ENCODE peak calls at places on chromosomes 5 and 9, in nine cellular contexts. One of them, this sample, is unnamed.

GRCh38 chr9:108844391-108844790 is 11.4 kb downstream of the ACTL7B start:
- DNase-seq in fibroblast of the aortic adventitia: no peak
- DNase-seq in OCI-LY7: no peak
- DNase-seq in mucosa of descending colon: no peak
- DNase-seq in fibroblast of lung: no peak
- DNase-seq in stomach: no peak
- DNase-seq in lower leg skin: no peak
- DNase-seq in hepatocyte: no peak
- DNase-seq in left lung: no peak
- DNase-seq in this sample: no peak

GRCh38 chr9:120397453-120397852 is 182.5 kb downstream of the CDK5RAP2 start:
- DNase-seq in fibroblast of the aortic adventitia: no peak
- DNase-seq in OCI-LY7: no peak
- DNase-seq in mucosa of descending colon: no peak
- DNase-seq in fibroblast of lung: no peak
- DNase-seq in stomach: no peak
- DNase-seq in lower leg skin: no peak
- DNase-seq in hepatocyte: no peak
- DNase-seq in left lung: no peak
- DNase-seq in this sample: no peak

GRCh38 chr9:98087420-98088354 is 31.2 kb downstream of the NANS start:
- DNase-seq in fibroblast of the aortic adventitia: peak; percentile 31
- DNase-seq in OCI-LY7: no peak
- DNase-seq in mucosa of descending colon: peak; percentile 58
- DNase-seq in fibroblast of lung: peak; percentile 69
- DNase-seq in stomach: peak; percentile 59
- DNase-seq in lower leg skin: no peak
- DNase-seq in hepatocyte: peak; percentile 77
- DNase-seq in left lung: peak; percentile 64
- DNase-seq in this sample: no peak

GRCh38 chr5:137566118-137566541 is 67.0 kb upstream of the SPOCK1 start:
- DNase-seq in fibroblast of the aortic adventitia: no peak
- DNase-seq in OCI-LY7: no peak
- DNase-seq in mucosa of descending colon: no peak
- DNase-seq in fibroblast of lung: peak; percentile 80
- DNase-seq in stomach: no peak
- DNase-seq in lower leg skin: no peak
- DNase-seq in hepatocyte: no peak
- DNase-seq in left lung: no peak
- DNase-seq in this sample: no peak

GRCh38 chr5:135437796-135438560 is 9.2 kb downstream of the DCANP1 start:
- DNase-seq in fibroblast of the aortic adventitia: peak; percentile 95
- DNase-seq in OCI-LY7: no peak
- DNase-seq in mucosa of descending colon: peak; percentile 55
- DNase-seq in fibroblast of lung: peak; percentile 94
- DNase-seq in stomach: peak; percentile 94
- DNase-seq in lower leg skin: peak; percentile 14
- DNase-seq in hepatocyte: peak; percentile 72
- DNase-seq in left lung: peak; percentile 81
- DNase-seq in this sample: no peak

GRCh38 chr9:131771646-131772045 is 31.8 kb upstream of the RAPGEF1 start:
- DNase-seq in fibroblast of the aortic adventitia: no peak
- DNase-seq in OCI-LY7: no peak
- DNase-seq in mucosa of descending colon: no peak
- DNase-seq in fibroblast of lung: no peak
- DNase-seq in stomach: no peak
- DNase-seq in lower leg skin: no peak
- DNase-seq in hepatocyte: no peak
- DNase-seq in left lung: no peak
- DNase-seq in this sample: no peak

GRCh38 chr5:172455511-172456061 is 1.3 kb upstream of the SH3PXD2B start:
- DNase-seq in fibroblast of the aortic adventitia: peak; percentile 72
- DNase-seq in OCI-LY7: no peak
- DNase-seq in mucosa of descending colon: no peak
- DNase-seq in fibroblast of lung: peak; percentile 78
- DNase-seq in stomach: no peak
- DNase-seq in lower leg skin: no peak
- DNase-seq in hepatocyte: peak; percentile 47
- DNase-seq in left lung: no peak
- DNase-seq in this sample: no peak

GRCh38 chr9:22136446-22137140 is 127.5 kb upstream of the CDKN2B start:
- DNase-seq in fibroblast of the aortic adventitia: peak; percentile 88
- DNase-seq in OCI-LY7: no peak
- DNase-seq in mucosa of descending colon: no peak
- DNase-seq in fibroblast of lung: peak; percentile 99
- DNase-seq in stomach: no peak
- DNase-seq in lower leg skin: no peak
- DNase-seq in hepatocyte: no peak
- DNase-seq in left lung: no peak
- DNase-seq in this sample: no peak

GRCh38 chr9:93575706-93576295 is 583 bp upstream of the PHF2 start:
- DNase-seq in fibroblast of the aortic adventitia: peak; percentile 27
- DNase-seq in OCI-LY7: peak; percentile 56
- DNase-seq in mucosa of descending colon: peak; percentile 73
- DNase-seq in fibroblast of lung: peak; percentile 36
- DNase-seq in stomach: peak; percentile 46
- DNase-seq in lower leg skin: peak; percentile 51
- DNase-seq in hepatocyte: peak; percentile 64
- DNase-seq in left lung: peak; percentile 72
- DNase-seq in this sample: peak; percentile 54

GRCh38 chr9:123291736-123292135 is 23.4 kb upstream of the STRBP start:
- DNase-seq in fibroblast of the aortic adventitia: no peak
- DNase-seq in OCI-LY7: peak; percentile 28
- DNase-seq in mucosa of descending colon: no peak
- DNase-seq in fibroblast of lung: no peak
- DNase-seq in stomach: no peak
- DNase-seq in lower leg skin: no peak
- DNase-seq in hepatocyte: no peak
- DNase-seq in left lung: no peak
- DNase-seq in this sample: no peak

GRCh38 chr9:123284658-123285057 is 16.3 kb upstream of the STRBP start:
- DNase-seq in fibroblast of the aortic adventitia: no peak
- DNase-seq in OCI-LY7: no peak
- DNase-seq in mucosa of descending colon: no peak
- DNase-seq in fibroblast of lung: no peak
- DNase-seq in stomach: no peak
- DNase-seq in lower leg skin: no peak
- DNase-seq in hepatocyte: no peak
- DNase-seq in left lung: no peak
- DNase-seq in this sample: no peak

GRCh38 chr9:123290764-123291163 is 22.4 kb upstream of the STRBP start:
- DNase-seq in fibroblast of the aortic adventitia: no peak
- DNase-seq in OCI-LY7: no peak
- DNase-seq in mucosa of descending colon: no peak
- DNase-seq in fibroblast of lung: no peak
- DNase-seq in stomach: no peak
- DNase-seq in lower leg skin: no peak
- DNase-seq in hepatocyte: no peak
- DNase-seq in left lung: no peak
- DNase-seq in this sample: no peak

GRCh38 chr9:123286324-123286723 is 17.9 kb upstream of the STRBP start:
- DNase-seq in fibroblast of the aortic adventitia: no peak
- DNase-seq in OCI-LY7: no peak
- DNase-seq in mucosa of descending colon: no peak
- DNase-seq in fibroblast of lung: no peak
- DNase-seq in stomach: no peak
- DNase-seq in lower leg skin: no peak
- DNase-seq in hepatocyte: no peak
- DNase-seq in left lung: no peak
- DNase-seq in this sample: no peak

DNA sequence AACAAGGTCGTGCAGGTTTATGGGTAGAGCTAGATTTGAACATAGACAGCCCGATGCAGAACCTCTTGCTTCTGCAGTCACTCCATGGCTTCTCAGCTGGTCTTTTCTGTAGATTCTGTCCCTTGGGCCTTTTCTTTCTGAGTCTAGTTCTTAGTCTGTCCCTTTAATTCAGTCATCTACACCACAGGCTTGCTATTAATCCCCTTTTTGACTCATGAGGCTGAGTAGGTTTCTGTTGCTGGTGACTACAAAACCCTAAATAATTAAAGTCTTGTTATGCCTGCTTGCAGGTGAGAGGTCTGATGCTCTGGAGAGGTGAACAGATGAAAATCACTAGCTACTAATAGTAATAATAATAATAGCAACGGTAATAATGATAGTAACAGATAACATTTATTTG is 19.3 kb upstream of the STRBP start:
- DNase-seq in fibroblast of the aortic adventitia: no peak
- DNase-seq in OCI-LY7: no peak
- DNase-seq in mucosa of descending colon: no peak
- DNase-seq in fibroblast of lung: no peak
- DNase-seq in stomach: no peak
- DNase-seq in lower leg skin: no peak
- DNase-seq in hepatocyte: no peak
- DNase-seq in left lung: no peak
- DNase-seq in this sample: peak; percentile 14
- H3K4me3 ChIP-seq in fibroblast of the aortic adventitia: no peak overlapping the region
- H3K4me3 ChIP-seq in OCI-LY7: no peak overlapping the region
- H3K4me3 ChIP-seq in mucosa of descending colon: no peak overlapping the region
- H3K4me3 ChIP-seq in fibroblast of lung: no peak overlapping the region
- H3K4me3 ChIP-seq in stomach: no peak overlapping the region
- H3K4me3 ChIP-seq in lower leg skin: no peak overlapping the region
- H3K4me3 ChIP-seq in hepatocyte: no peak overlapping the region
- H3K4me3 ChIP-seq in left lung: no peak overlapping the region
- H3K4me3 ChIP-seq in this sample: no peak overlapping the region

GRCh38 chr9:128323192-128323730 is 622 bp downstream of the COQ4 start:
- DNase-seq in fibroblast of the aortic adventitia: peak; percentile 34
- DNase-seq in OCI-LY7: no peak
- DNase-seq in mucosa of descending colon: no peak
- DNase-seq in fibroblast of lung: peak; percentile 44
- DNase-seq in stomach: no peak
- DNase-seq in lower leg skin: no peak
- DNase-seq in hepatocyte: no peak
- DNase-seq in left lung: no peak
- DNase-seq in this sample: no peak
- H3K4me3 ChIP-seq in fibroblast of the aortic adventitia: peak overlapping the region; percentile 98
- H3K4me3 ChIP-seq in OCI-LY7: peak overlapping the region; percentile 81
- H3K4me3 ChIP-seq in mucosa of descending colon: peak overlapping the region; percentile 87
- H3K4me3 ChIP-seq in fibroblast of lung: peak overlapping the region; percentile 82
- H3K4me3 ChIP-seq in stomach: peak overlapping the region; percentile 97
- H3K4me3 ChIP-seq in lower leg skin: peak overlapping the region; percentile 91
- H3K4me3 ChIP-seq in hepatocyte: peak overlapping the region; percentile 60
- H3K4me3 ChIP-seq in left lung: peak overlapping the region; percentile 98
- H3K4me3 ChIP-seq in this sample: peak overlapping the region; percentile 80

DNA sequence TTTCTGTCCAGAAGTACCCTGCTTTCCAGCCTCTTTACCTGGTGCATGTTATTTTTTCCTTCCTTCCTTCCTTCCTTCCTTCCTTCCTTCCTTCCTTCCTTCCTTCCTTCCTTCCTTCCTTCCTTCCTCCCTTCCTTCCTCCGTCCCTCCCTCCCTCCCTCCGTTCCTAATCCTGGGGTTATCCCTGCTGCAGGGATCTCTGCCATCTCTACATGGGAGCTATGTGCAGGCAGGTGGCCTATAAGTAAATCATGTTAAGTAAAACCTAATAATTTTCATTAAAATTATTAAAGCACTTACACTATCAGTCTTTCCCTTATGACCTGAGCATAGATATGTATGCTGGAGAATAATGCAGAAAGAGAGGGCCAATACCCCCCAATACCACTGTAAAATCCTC is 351.9 kb downstream of the ZSWIM6 start:
- DNase-seq in fibroblast of the aortic adventitia: no peak
- DNase-seq in OCI-LY7: no peak
- DNase-seq in mucosa of descending colon: no peak
- DNase-seq in fibroblast of lung: no peak
- DNase-seq in stomach: no peak
- DNase-seq in lower leg skin: no peak
- DNase-seq in hepatocyte: no peak
- DNase-seq in left lung: no peak
- DNase-seq in this sample: no peak
- H3K4me3 ChIP-seq in fibroblast of the aortic adventitia: no peak overlapping the region
- H3K4me3 ChIP-seq in OCI-LY7: no peak overlapping the region
- H3K4me3 ChIP-seq in mucosa of descending colon: no peak overlapping the region
- H3K4me3 ChIP-seq in fibroblast of lung: no peak overlapping the region
- H3K4me3 ChIP-seq in stomach: no peak overlapping the region
- H3K4me3 ChIP-seq in lower leg skin: no peak overlapping the region
- H3K4me3 ChIP-seq in hepatocyte: no peak overlapping the region
- H3K4me3 ChIP-seq in left lung: no peak overlapping the region
- H3K4me3 ChIP-seq in this sample: no peak overlapping the region

GRCh38 chr5:175695161-175696126 is 37.6 kb downstream of the HRH2 start:
- DNase-seq in fibroblast of the aortic adventitia: no peak
- DNase-seq in OCI-LY7: no peak
- DNase-seq in mucosa of descending colon: no peak
- DNase-seq in fibroblast of lung: no peak
- DNase-seq in stomach: no peak
- DNase-seq in lower leg skin: no peak
- DNase-seq in hepatocyte: no peak
- DNase-seq in left lung: no peak
- DNase-seq in this sample: no peak
- H3K4me3 ChIP-seq in fibroblast of the aortic adventitia: no peak overlapping the region
- H3K4me3 ChIP-seq in OCI-LY7: no peak overlapping the region
- H3K4me3 ChIP-seq in mucosa of descending colon: no peak overlapping the region
- H3K4me3 ChIP-seq in fibroblast of lung: no peak overlapping the region
- H3K4me3 ChIP-seq in stomach: no peak overlapping the region
- H3K4me3 ChIP-seq in lower leg skin: no peak overlapping the region
- H3K4me3 ChIP-seq in hepatocyte: no peak overlapping the region
- H3K4me3 ChIP-seq in left lung: no peak overlapping the region
- H3K4me3 ChIP-seq in this sample: no peak overlapping the region

This sample was measured in GM12865.